ENCODE peak calls at places on chromosomes 4 and X, in four cellular contexts. One of them, this sample, is unnamed.

GRCh38 chr4:36255575-36255974 is 11.3 kb upstream of the ARAP2 start:
- DNase-seq in lung: no peak
- DNase-seq in Panc1: no peak
- DNase-seq in heart right ventricle: no peak
- DNase-seq in this sample: peak; percentile 59

GRCh38 chrX:129957241-129958099 is 25.0 kb upstream of the BCORL1 start:
- DNase-seq in Panc1: no peak
- DNase-seq in heart right ventricle: peak; percentile 62
- DNase-seq in lung: peak; percentile 73
- DNase-seq in this sample: no peak

GRCh38 chrX:20711366-20711765 is 444.7 kb upstream of the RPS6KA3 start:
- DNase-seq in lung: no peak
- DNase-seq in heart right ventricle: no peak
- DNase-seq in Panc1: no peak
- DNase-seq in this sample: no peak

GRCh38 chr4:53705151-53705764 is 114.0 kb upstream of the LNX1 start:
- DNase-seq in Panc1: no peak
- DNase-seq in lung: no peak
- DNase-seq in heart right ventricle: no peak
- DNase-seq in this sample: no peak

GRCh38 chr4:107578321-107578720 is 141.7 kb downstream of the PAPSS1 start:
- DNase-seq in heart right ventricle: no peak
- DNase-seq in lung: no peak
- DNase-seq in Panc1: no peak
- DNase-seq in this sample: no peak

GRCh38 chr4:675036-675804 is 878 bp downstream of the MYL5 start:
- DNase-seq in heart right ventricle: no peak
- DNase-seq in lung: no peak
- DNase-seq in Panc1: no peak
- DNase-seq in this sample: no peak

GRCh38 chrX:150465856-150466775 is 102.3 kb upstream of the MTM1 start:
- DNase-seq in Panc1: no peak
- DNase-seq in lung: no peak
- DNase-seq in heart right ventricle: no peak
- DNase-seq in this sample: no peak

GRCh38 chr4:21452931-21453330 is 495.6 kb downstream of the KCNIP4 start:
- DNase-seq in Panc1: no peak
- DNase-seq in lung: no peak
- DNase-seq in heart right ventricle: no peak
- DNase-seq in this sample: no peak

GRCh38 chr4:173288698-173289350 is 45.3 kb downstream of the HMGB2 start:
- DNase-seq in heart right ventricle: no peak
- DNase-seq in Panc1: no peak
- DNase-seq in lung: no peak
- DNase-seq in this sample: no peak

GRCh38 chrX:2468406-2469195 is 32.2 kb downstream of the DHRSX start:
- DNase-seq in Panc1: no peak
- DNase-seq in lung: no peak
- DNase-seq in heart right ventricle: no peak
- DNase-seq in this sample: no peak

GRCh38 chrX:19753368-19753767 is 134.0 kb downstream of the SH3KBP1 start:
- DNase-seq in lung: no peak
- DNase-seq in Panc1: no peak
- DNase-seq in heart right ventricle: no peak
- DNase-seq in this sample: no peak

GRCh38 chr4:78710536-78710935 is 65.6 kb upstream of the BMP2K start:
- DNase-seq in Panc1: no peak
- DNase-seq in lung: no peak
- DNase-seq in heart right ventricle: no peak
- DNase-seq in this sample: no peak

GRCh38 chr4:15740764-15741404 is 37.2 kb upstream of the CD38 start:
- DNase-seq in heart right ventricle: no peak
- DNase-seq in Panc1: no peak
- DNase-seq in lung: no peak
- DNase-seq in this sample: no peak

GRCh38 chr4:7367894-7368293 is 66.8 kb downstream of the PSAPL1 start:
- DNase-seq in heart right ventricle: no peak
- DNase-seq in lung: no peak
- DNase-seq in Panc1: no peak
- DNase-seq in this sample: no peak

GRCh38 chrX:22652596-22652995 is 347.2 kb upstream of the DDX53 start:
- DNase-seq in lung: no peak
- DNase-seq in Panc1: no peak
- DNase-seq in heart right ventricle: peak; percentile 4
- DNase-seq in this sample: no peak

GRCh38 chrX:14095702-14096101 is 66.0 kb upstream of the GEMIN8 start:
- DNase-seq in heart right ventricle: peak; percentile 3
- DNase-seq in Panc1: peak; percentile 20
- DNase-seq in lung: peak; percentile 41
- DNase-seq in this sample: no peak

GRCh38 chr4:7933631-7934510 is 5.8 kb downstream of the AFAP1 start:
- DNase-seq in lung: no peak
- DNase-seq in heart right ventricle: no peak
- DNase-seq in Panc1: no peak
- DNase-seq in this sample: no peak

GRCh38 chr4:39369301-39369700 is 3.1 kb upstream of the RFC1 start:
- DNase-seq in heart right ventricle: no peak
- DNase-seq in lung: no peak
- DNase-seq in Panc1: no peak
- DNase-seq in this sample: no peak

GRCh38 chr4:7132730-7133582 is 59.4 kb upstream of the SORCS2 start:
- DNase-seq in lung: no peak
- DNase-seq in Panc1: no peak
- DNase-seq in heart right ventricle: no peak
- DNase-seq in this sample: no peak

GRCh38 chr4:136281307-136281706 is 1251.0 kb downstream of the PCDH18 start:
- DNase-seq in lung: no peak
- DNase-seq in heart right ventricle: no peak
- DNase-seq in Panc1: no peak
- DNase-seq in this sample: no peak

GRCh38 chr4:30875659-30876269 is 155.6 kb downstream of the PCDH7 start:
- DNase-seq in lung: no peak
- DNase-seq in heart right ventricle: no peak
- DNase-seq in Panc1: no peak
- DNase-seq in this sample: no peak

GRCh38 chr4:139024686-139025085 is 9.1 kb downstream of the NOCT start:
- DNase-seq in lung: no peak
- DNase-seq in heart right ventricle: no peak
- DNase-seq in Panc1: no peak
- DNase-seq in this sample: no peak
- H3K27ac ChIP-seq in lung: no peak overlapping the region
- H3K27ac ChIP-seq in heart right ventricle: no peak overlapping the region
- H3K27ac ChIP-seq in Panc1: no peak overlapping the region
- H3K27ac ChIP-seq in this sample: no peak overlapping the region

DNA sequence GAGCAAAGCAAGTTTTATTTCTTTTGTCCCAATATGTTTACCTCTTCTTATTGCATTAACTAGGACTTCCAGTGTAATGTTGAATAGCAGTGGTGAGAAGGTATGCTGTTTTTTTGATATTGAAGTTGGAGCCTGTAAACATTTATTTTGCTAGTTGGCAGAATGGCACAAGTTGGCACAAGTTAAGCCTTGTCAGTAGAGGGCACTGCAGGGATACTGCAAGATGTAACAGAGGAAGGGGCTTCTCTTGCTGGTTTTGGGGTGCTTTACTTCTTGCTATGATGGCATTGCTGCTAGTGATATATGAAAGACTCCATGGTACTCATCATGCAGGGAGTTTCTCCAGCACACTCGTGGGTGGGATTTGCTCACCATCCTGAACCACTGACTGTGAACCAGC is 327.3 kb upstream of the ARX start:
- DNase-seq in Panc1: no peak
- DNase-seq in lung: no peak
- DNase-seq in heart right ventricle: no peak
- DNase-seq in this sample: no peak
- TF ChIP-seq CTCF in Panc1: no peak
- TF ChIP-seq CTCF in lung: no peak
- TF ChIP-seq CTCF in heart right ventricle: no peak
- TF ChIP-seq CTCF in this sample: no peak

GRCh38 chr4:139553751-139554670 is 2.0 kb downstream of the SETD7 start:
- DNase-seq in Panc1: no peak
- DNase-seq in heart right ventricle: no peak
- DNase-seq in lung: no peak
- DNase-seq in this sample: no peak
- H3K27ac ChIP-seq in Panc1: peak overlapping the region; percentile 80
- H3K27ac ChIP-seq in heart right ventricle: peak overlapping the region; percentile 96
- H3K27ac ChIP-seq in lung: no peak overlapping the region
- H3K27ac ChIP-seq in this sample: no peak overlapping the region

GRCh38 chrX:115264009-115264408 is 25.5 kb upstream of the LUZP4 start:
- DNase-seq in heart right ventricle: no peak
- DNase-seq in lung: no peak
- DNase-seq in Panc1: no peak
- DNase-seq in this sample: no peak

GRCh38 chrX:115266300-115266699 is 23.2 kb upstream of the LUZP4 start:
- DNase-seq in Panc1: no peak
- DNase-seq in heart right ventricle: no peak
- DNase-seq in lung: no peak
- DNase-seq in this sample: no peak

DNA sequence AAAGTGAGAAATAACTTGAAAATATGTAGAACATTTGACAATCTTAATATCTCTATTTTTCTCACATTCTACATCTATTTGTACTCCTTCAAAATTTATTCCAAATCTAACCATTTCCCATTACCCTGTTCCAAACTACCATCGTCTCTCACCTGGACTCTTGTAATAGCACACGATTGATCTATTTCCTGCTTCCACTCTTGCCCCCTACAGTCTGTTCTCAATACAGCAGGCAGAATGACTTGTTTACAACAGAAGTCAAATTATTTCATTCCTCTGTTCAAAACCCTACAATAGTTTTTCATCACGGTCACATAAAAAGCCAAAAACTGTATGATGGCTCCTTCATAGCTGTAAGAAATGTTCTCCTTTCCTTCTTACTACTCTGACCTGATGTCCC is 21.1 kb upstream of the LUZP4 start:
- DNase-seq in Panc1: no peak
- DNase-seq in lung: no peak
- DNase-seq in heart right ventricle: no peak
- DNase-seq in this sample: no peak
- TF ChIP-seq CTCF in Panc1: peak; percentile 33
- TF ChIP-seq CTCF in lung: no peak
- TF ChIP-seq CTCF in heart right ventricle: peak; percentile 23
- TF ChIP-seq CTCF in this sample: no peak

GRCh38 chrX:47576021-47576898 is 6.0 kb upstream of the TIMP1 start:
- DNase-seq in lung: no peak
- DNase-seq in Panc1: no peak
- DNase-seq in heart right ventricle: no peak
- DNase-seq in this sample: no peak

GRCh38 chrX:47573334-47574095 is 8.7 kb upstream of the TIMP1 start:
- DNase-seq in lung: no peak
- DNase-seq in heart right ventricle: peak; percentile 58
- DNase-seq in Panc1: no peak
- DNase-seq in this sample: no peak

GRCh38 chrX:47574609-47575325 is 7.5 kb upstream of the TIMP1 start:
- DNase-seq in lung: no peak
- DNase-seq in heart right ventricle: no peak
- DNase-seq in Panc1: no peak
- DNase-seq in this sample: no peak

GRCh38 chrX:47572773-47573333 is 9.4 kb upstream of the TIMP1 start:
- DNase-seq in heart right ventricle: no peak
- DNase-seq in Panc1: no peak
- DNase-seq in lung: no peak
- DNase-seq in this sample: no peak

GRCh38 chrX:47574096-47574553 is 8.1 kb upstream of the TIMP1 start:
- DNase-seq in heart right ventricle: no peak
- DNase-seq in Panc1: no peak
- DNase-seq in lung: no peak
- DNase-seq in this sample: no peak
- H3K27ac ChIP-seq in heart right ventricle: peak overlapping the region; percentile 78
- H3K27ac ChIP-seq in Panc1: no peak overlapping the region
- H3K27ac ChIP-seq in lung: peak overlapping the region; percentile 46
- H3K27ac ChIP-seq in this sample: no peak overlapping the region

DNA sequence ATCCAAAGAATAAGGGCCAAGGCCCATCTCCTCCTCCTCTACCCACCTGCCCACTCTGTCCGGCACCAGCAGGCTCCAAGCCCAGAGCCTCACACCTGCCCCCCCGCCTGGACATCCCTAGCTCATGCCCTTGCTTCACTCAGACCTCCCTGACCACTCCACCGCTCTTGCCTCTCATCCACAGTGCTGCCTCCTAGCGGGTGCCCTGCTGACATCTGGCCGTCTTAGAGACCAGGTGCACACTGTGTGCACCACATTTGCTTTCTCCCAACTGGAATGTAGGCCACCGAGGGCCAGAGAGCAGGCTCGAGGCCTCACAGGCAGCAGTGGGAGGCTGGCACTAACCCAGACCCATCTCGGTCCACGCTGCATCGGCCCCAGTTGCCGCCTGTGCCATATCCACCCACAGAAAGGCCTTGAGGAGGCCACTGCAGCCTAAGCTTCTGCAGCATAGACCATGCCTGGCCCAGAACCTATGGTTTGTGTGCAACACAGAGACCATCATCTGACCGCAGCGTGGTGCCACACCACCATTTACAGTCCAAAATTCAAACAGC is 13.5 kb downstream of the LETM1 start:
- DNase-seq in lung: no peak
- DNase-seq in Panc1: no peak
- DNase-seq in heart right ventricle: no peak
- DNase-seq in this sample: no peak
- TF ChIP-seq CTCF in lung: no peak
- TF ChIP-seq CTCF in Panc1: no peak
- TF ChIP-seq CTCF in heart right ventricle: no peak
- TF ChIP-seq CTCF in this sample: no peak

GRCh38 chr4:110483516-110483915 is 7.6 kb downstream of the ENPEP start:
- DNase-seq in heart right ventricle: no peak
- DNase-seq in lung: no peak
- DNase-seq in Panc1: no peak
- DNase-seq in this sample: no peak
- H3K27ac ChIP-seq in heart right ventricle: no peak overlapping the region
- H3K27ac ChIP-seq in lung: no peak overlapping the region
- H3K27ac ChIP-seq in Panc1: no peak overlapping the region
- H3K27ac ChIP-seq in this sample: no peak overlapping the region

GRCh38 chr4:112523764-112524505 is 8.0 kb upstream of the NEUROG2 start:
- DNase-seq in Panc1: no peak
- DNase-seq in heart right ventricle: no peak
- DNase-seq in lung: peak; percentile 47
- DNase-seq in this sample: peak; percentile 65
- TF ChIP-seq CTCF in Panc1: peak; percentile 86
- TF ChIP-seq CTCF in heart right ventricle: peak; percentile 84
- TF ChIP-seq CTCF in lung: peak; percentile 36
- TF ChIP-seq CTCF in this sample: peak; percentile 76

GRCh38 chrX:12579311-12579710 is 211.9 kb upstream of the PRPS2 start:
- DNase-seq in heart right ventricle: no peak
- DNase-seq in Panc1: no peak
- DNase-seq in lung: no peak
- DNase-seq in this sample: no peak
- H3K27ac ChIP-seq in heart right ventricle: no peak overlapping the region
- H3K27ac ChIP-seq in Panc1: no peak overlapping the region
- H3K27ac ChIP-seq in lung: no peak overlapping the region
- H3K27ac ChIP-seq in this sample: no peak overlapping the region

This sample was measured in CD8-positive, alpha-beta T cell.